ENCODE peak calls at places on chromosomes 4 and X, in ten cellular contexts. One of them, this sample, is unnamed.

GRCh38 chr4:24971192-24971591 is 58.4 kb upstream of the CCDC149 start:
- DNase-seq in CD8-positive, alpha-beta T cell: no peak
- DNase-seq in neural progenitor cell: no peak
- DNase-seq in thoracic aorta: no peak
- DNase-seq in heart left ventricle: no peak
- DNase-seq in brain microvascular endothelial cell: no peak
- DNase-seq in ovary: no peak
- DNase-seq in effector memory CD4-positive, alpha-beta T cell: no peak
- DNase-seq in CD8-positive, alpha-beta memory T cell: no peak
- DNase-seq in endodermal cell: peak; percentile 21
- DNase-seq in this sample: no peak

GRCh38 chr4:10587697-10588096 is 96.9 kb downstream of the CLNK start:
- DNase-seq in ovary: no peak
- DNase-seq in CD8-positive, alpha-beta memory T cell: peak; percentile 29
- DNase-seq in thoracic aorta: no peak
- DNase-seq in brain microvascular endothelial cell: no peak
- DNase-seq in effector memory CD4-positive, alpha-beta T cell: no peak
- DNase-seq in heart left ventricle: no peak
- DNase-seq in CD8-positive, alpha-beta T cell: peak; percentile 34
- DNase-seq in endodermal cell: no peak
- DNase-seq in neural progenitor cell: no peak
- DNase-seq in this sample: no peak

GRCh38 chr4:64911846-64912245 is 502.6 kb upstream of the TECRL start:
- DNase-seq in CD8-positive, alpha-beta memory T cell: no peak
- DNase-seq in endodermal cell: peak; percentile 65
- DNase-seq in thoracic aorta: no peak
- DNase-seq in heart left ventricle: no peak
- DNase-seq in brain microvascular endothelial cell: no peak
- DNase-seq in CD8-positive, alpha-beta T cell: no peak
- DNase-seq in ovary: no peak
- DNase-seq in neural progenitor cell: peak; percentile 52
- DNase-seq in effector memory CD4-positive, alpha-beta T cell: no peak
- DNase-seq in this sample: no peak

GRCh38 chr4:186765138-186765537 is 41.5 kb upstream of the FAT1 start:
- DNase-seq in CD8-positive, alpha-beta memory T cell: no peak
- DNase-seq in CD8-positive, alpha-beta T cell: no peak
- DNase-seq in heart left ventricle: no peak
- DNase-seq in endodermal cell: peak; percentile 66
- DNase-seq in effector memory CD4-positive, alpha-beta T cell: no peak
- DNase-seq in ovary: no peak
- DNase-seq in neural progenitor cell: peak; percentile 27
- DNase-seq in brain microvascular endothelial cell: no peak
- DNase-seq in thoracic aorta: no peak
- DNase-seq in this sample: no peak

GRCh38 chrX:72100824-72101351 is 30.8 kb downstream of the RTL5 start:
- DNase-seq in CD8-positive, alpha-beta memory T cell: peak; percentile 87
- DNase-seq in thoracic aorta: no peak
- DNase-seq in neural progenitor cell: no peak
- DNase-seq in heart left ventricle: no peak
- DNase-seq in CD8-positive, alpha-beta T cell: peak; percentile 72
- DNase-seq in endodermal cell: no peak
- DNase-seq in brain microvascular endothelial cell: no peak
- DNase-seq in ovary: no peak
- DNase-seq in effector memory CD4-positive, alpha-beta T cell: peak; percentile 76
- DNase-seq in this sample: peak; percentile 86

GRCh38 chrX:150844016-150844415 is 54.5 kb downstream of the CD99L2 start:
- DNase-seq in thoracic aorta: no peak
- DNase-seq in endodermal cell: no peak
- DNase-seq in neural progenitor cell: no peak
- DNase-seq in heart left ventricle: no peak
- DNase-seq in CD8-positive, alpha-beta memory T cell: no peak
- DNase-seq in ovary: no peak
- DNase-seq in brain microvascular endothelial cell: no peak
- DNase-seq in effector memory CD4-positive, alpha-beta T cell: no peak
- DNase-seq in CD8-positive, alpha-beta T cell: no peak
- DNase-seq in this sample: no peak

GRCh38 chr4:67531349-67531748 is 14.0 kb downstream of the CENPC start:
- DNase-seq in heart left ventricle: no peak
- DNase-seq in CD8-positive, alpha-beta memory T cell: no peak
- DNase-seq in effector memory CD4-positive, alpha-beta T cell: no peak
- DNase-seq in neural progenitor cell: no peak
- DNase-seq in endodermal cell: no peak
- DNase-seq in ovary: no peak
- DNase-seq in CD8-positive, alpha-beta T cell: no peak
- DNase-seq in thoracic aorta: no peak
- DNase-seq in brain microvascular endothelial cell: no peak
- DNase-seq in this sample: no peak

GRCh38 chr4:70586841-70587240 is 5.2 kb upstream of the AMBN start:
- DNase-seq in thoracic aorta: no peak
- DNase-seq in ovary: no peak
- DNase-seq in endodermal cell: no peak
- DNase-seq in CD8-positive, alpha-beta T cell: no peak
- DNase-seq in effector memory CD4-positive, alpha-beta T cell: no peak
- DNase-seq in CD8-positive, alpha-beta memory T cell: no peak
- DNase-seq in heart left ventricle: no peak
- DNase-seq in neural progenitor cell: no peak
- DNase-seq in brain microvascular endothelial cell: no peak
- DNase-seq in this sample: no peak

GRCh38 chr4:40953253-40954118 is 203.7 kb downstream of the NSUN7 start:
- DNase-seq in CD8-positive, alpha-beta T cell: no peak
- DNase-seq in endodermal cell: no peak
- DNase-seq in thoracic aorta: no peak
- DNase-seq in effector memory CD4-positive, alpha-beta T cell: no peak
- DNase-seq in neural progenitor cell: peak; percentile 18
- DNase-seq in CD8-positive, alpha-beta memory T cell: no peak
- DNase-seq in brain microvascular endothelial cell: no peak
- DNase-seq in heart left ventricle: peak; percentile 64
- DNase-seq in ovary: no peak
- DNase-seq in this sample: no peak
- H3K27ac ChIP-seq in CD8-positive, alpha-beta T cell: no peak overlapping the region
- H3K27ac ChIP-seq in endodermal cell: peak overlapping the region; percentile 3
- H3K27ac ChIP-seq in thoracic aorta: peak overlapping the region; percentile 93
- H3K27ac ChIP-seq in effector memory CD4-positive, alpha-beta T cell: no peak overlapping the region
- H3K27ac ChIP-seq in neural progenitor cell: no peak overlapping the region
- H3K27ac ChIP-seq in CD8-positive, alpha-beta memory T cell: no peak overlapping the region
- H3K27ac ChIP-seq in brain microvascular endothelial cell: no peak overlapping the region
- H3K27ac ChIP-seq in heart left ventricle: peak overlapping the region; percentile 79
- H3K27ac ChIP-seq in ovary: peak overlapping the region; percentile 40
- H3K27ac ChIP-seq in this sample: no peak overlapping the region

GRCh38 chr4:159171287-159171686 is 68.4 kb downstream of the RAPGEF2 start:
- DNase-seq in thoracic aorta: no peak
- DNase-seq in brain microvascular endothelial cell: no peak
- DNase-seq in effector memory CD4-positive, alpha-beta T cell: no peak
- DNase-seq in CD8-positive, alpha-beta memory T cell: no peak
- DNase-seq in CD8-positive, alpha-beta T cell: no peak
- DNase-seq in ovary: no peak
- DNase-seq in heart left ventricle: no peak
- DNase-seq in neural progenitor cell: no peak
- DNase-seq in endodermal cell: no peak
- DNase-seq in this sample: no peak
- H3K4me3 ChIP-seq in thoracic aorta: no peak overlapping the region
- H3K4me3 ChIP-seq in brain microvascular endothelial cell: no peak overlapping the region
- H3K4me3 ChIP-seq in effector memory CD4-positive, alpha-beta T cell: no peak overlapping the region
- H3K4me3 ChIP-seq in CD8-positive, alpha-beta memory T cell: no peak overlapping the region
- H3K4me3 ChIP-seq in CD8-positive, alpha-beta T cell: no peak overlapping the region
- H3K4me3 ChIP-seq in ovary: no peak overlapping the region
- H3K4me3 ChIP-seq in heart left ventricle: no peak overlapping the region
- H3K4me3 ChIP-seq in neural progenitor cell: no peak overlapping the region
- H3K4me3 ChIP-seq in endodermal cell: no peak overlapping the region
- H3K4me3 ChIP-seq in this sample: no peak overlapping the region

GRCh38 chrX:25012793-25013592 is 2.8 kb downstream of the ARX start:
- DNase-seq in heart left ventricle: no peak
- DNase-seq in thoracic aorta: no peak
- DNase-seq in CD8-positive, alpha-beta T cell: no peak
- DNase-seq in ovary: no peak
- DNase-seq in endodermal cell: peak; percentile 83
- DNase-seq in CD8-positive, alpha-beta memory T cell: no peak
- DNase-seq in neural progenitor cell: peak; percentile 63
- DNase-seq in brain microvascular endothelial cell: no peak
- DNase-seq in effector memory CD4-positive, alpha-beta T cell: no peak
- DNase-seq in this sample: no peak
- H3K27me3 ChIP-seq in heart left ventricle: peaks cover 96% of the 10 kb centered on the region
- H3K27me3 ChIP-seq in thoracic aorta: peaks cover 1% of the 10 kb centered on the region
- H3K27me3 ChIP-seq in CD8-positive, alpha-beta T cell: no peaks in the 10 kb centered on the region
- H3K27me3 ChIP-seq in ovary: no peaks in the 10 kb centered on the region
- H3K27me3 ChIP-seq in endodermal cell: peaks cover 98% of the 10 kb centered on the region
- H3K27me3 ChIP-seq in CD8-positive, alpha-beta memory T cell: peaks cover 10% of the 10 kb centered on the region
- H3K27me3 ChIP-seq in neural progenitor cell: peaks cover 99% of the 10 kb centered on the region
- H3K27me3 ChIP-seq in brain microvascular endothelial cell: peaks cover 33% of the 10 kb centered on the region
- H3K27me3 ChIP-seq in effector memory CD4-positive, alpha-beta T cell: peaks cover 29% of the 10 kb centered on the region
- H3K27me3 ChIP-seq in this sample: peaks cover 15% of the 10 kb centered on the region

GRCh38 chr4:98517444-98518021 is 140.9 kb downstream of the TSPAN5 start:
- DNase-seq in CD8-positive, alpha-beta T cell: no peak
- DNase-seq in ovary: no peak
- DNase-seq in effector memory CD4-positive, alpha-beta T cell: no peak
- DNase-seq in endodermal cell: no peak
- DNase-seq in thoracic aorta: no peak
- DNase-seq in heart left ventricle: no peak
- DNase-seq in CD8-positive, alpha-beta memory T cell: no peak
- DNase-seq in brain microvascular endothelial cell: peak; percentile 32
- DNase-seq in neural progenitor cell: no peak
- DNase-seq in this sample: no peak

GRCh38 chr4:98514930-98515809 is 143.2 kb downstream of the TSPAN5 start:
- DNase-seq in CD8-positive, alpha-beta memory T cell: no peak
- DNase-seq in CD8-positive, alpha-beta T cell: no peak
- DNase-seq in endodermal cell: peak; percentile 63
- DNase-seq in brain microvascular endothelial cell: peak; percentile 42
- DNase-seq in thoracic aorta: no peak
- DNase-seq in effector memory CD4-positive, alpha-beta T cell: no peak
- DNase-seq in ovary: no peak
- DNase-seq in neural progenitor cell: peak; percentile 18
- DNase-seq in heart left ventricle: no peak
- DNase-seq in this sample: no peak

GRCh38 chr4:98516441-98517323 is 141.7 kb downstream of the TSPAN5 start:
- DNase-seq in brain microvascular endothelial cell: peak; percentile 33
- DNase-seq in endodermal cell: no peak
- DNase-seq in neural progenitor cell: no peak
- DNase-seq in CD8-positive, alpha-beta memory T cell: no peak
- DNase-seq in effector memory CD4-positive, alpha-beta T cell: no peak
- DNase-seq in heart left ventricle: no peak
- DNase-seq in CD8-positive, alpha-beta T cell: no peak
- DNase-seq in ovary: peak; percentile 67
- DNase-seq in thoracic aorta: no peak
- DNase-seq in this sample: no peak

GRCh38 chr4:98518555-98519267 is 139.7 kb downstream of the TSPAN5 start:
- DNase-seq in CD8-positive, alpha-beta T cell: no peak
- DNase-seq in CD8-positive, alpha-beta memory T cell: no peak
- DNase-seq in brain microvascular endothelial cell: no peak
- DNase-seq in neural progenitor cell: no peak
- DNase-seq in thoracic aorta: no peak
- DNase-seq in endodermal cell: no peak
- DNase-seq in ovary: no peak
- DNase-seq in effector memory CD4-positive, alpha-beta T cell: no peak
- DNase-seq in heart left ventricle: no peak
- DNase-seq in this sample: no peak

DNA sequence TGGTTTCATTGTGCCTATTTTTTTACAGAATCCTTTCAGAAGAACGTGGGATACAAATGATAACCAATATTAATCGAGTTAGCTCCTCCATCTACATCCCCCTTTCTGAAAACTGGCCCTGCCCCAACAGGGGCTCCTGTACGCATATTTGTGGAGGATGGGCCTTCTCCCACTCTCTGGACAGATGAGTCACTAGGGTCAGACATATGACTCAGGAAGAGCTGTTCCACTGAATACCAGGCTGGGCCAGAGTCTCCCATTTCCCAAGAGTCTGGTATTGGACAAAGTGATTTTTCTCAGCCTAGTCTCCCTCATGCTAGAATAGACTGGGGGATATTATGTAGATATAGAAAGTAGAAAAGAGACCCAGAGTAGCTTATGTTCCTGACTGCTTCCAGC is 142.4 kb downstream of the TSPAN5 start:
- DNase-seq in heart left ventricle: no peak
- DNase-seq in CD8-positive, alpha-beta T cell: no peak
- DNase-seq in CD8-positive, alpha-beta memory T cell: no peak
- DNase-seq in endodermal cell: no peak
- DNase-seq in ovary: no peak
- DNase-seq in effector memory CD4-positive, alpha-beta T cell: no peak
- DNase-seq in thoracic aorta: no peak
- DNase-seq in brain microvascular endothelial cell: peak; percentile 92
- DNase-seq in neural progenitor cell: no peak
- DNase-seq in this sample: no peak
- H3K27ac ChIP-seq in heart left ventricle: no peak overlapping the region
- H3K27ac ChIP-seq in CD8-positive, alpha-beta T cell: no peak overlapping the region
- H3K27ac ChIP-seq in CD8-positive, alpha-beta memory T cell: no peak overlapping the region
- H3K27ac ChIP-seq in endodermal cell: no peak overlapping the region
- H3K27ac ChIP-seq in ovary: no peak overlapping the region
- H3K27ac ChIP-seq in effector memory CD4-positive, alpha-beta T cell: no peak overlapping the region
- H3K27ac ChIP-seq in thoracic aorta: no peak overlapping the region
- H3K27ac ChIP-seq in brain microvascular endothelial cell: peak overlapping the region; percentile 92
- H3K27ac ChIP-seq in neural progenitor cell: no peak overlapping the region
- H3K27ac ChIP-seq in this sample: no peak overlapping the region

GRCh38 chr4:74630551-74630950 is 163.8 kb downstream of the BTC start:
- DNase-seq in effector memory CD4-positive, alpha-beta T cell: no peak
- DNase-seq in brain microvascular endothelial cell: no peak
- DNase-seq in ovary: no peak
- DNase-seq in CD8-positive, alpha-beta T cell: no peak
- DNase-seq in CD8-positive, alpha-beta memory T cell: no peak
- DNase-seq in neural progenitor cell: no peak
- DNase-seq in endodermal cell: no peak
- DNase-seq in heart left ventricle: no peak
- DNase-seq in thoracic aorta: no peak
- DNase-seq in this sample: no peak
- H3K4me3 ChIP-seq in effector memory CD4-positive, alpha-beta T cell: no peak overlapping the region
- H3K4me3 ChIP-seq in brain microvascular endothelial cell: no peak overlapping the region
- H3K4me3 ChIP-seq in ovary: no peak overlapping the region
- H3K4me3 ChIP-seq in CD8-positive, alpha-beta T cell: no peak overlapping the region
- H3K4me3 ChIP-seq in CD8-positive, alpha-beta memory T cell: no peak overlapping the region
- H3K4me3 ChIP-seq in neural progenitor cell: no peak overlapping the region
- H3K4me3 ChIP-seq in endodermal cell: no peak overlapping the region
- H3K4me3 ChIP-seq in heart left ventricle: no peak overlapping the region
- H3K4me3 ChIP-seq in thoracic aorta: no peak overlapping the region
- H3K4me3 ChIP-seq in this sample: no peak overlapping the region

GRCh38 chr4:93960916-93961315 is 132.4 kb downstream of the ATOH1 start:
- DNase-seq in brain microvascular endothelial cell: no peak
- DNase-seq in neural progenitor cell: no peak
- DNase-seq in thoracic aorta: no peak
- DNase-seq in ovary: no peak
- DNase-seq in endodermal cell: peak; percentile 44
- DNase-seq in heart left ventricle: no peak
- DNase-seq in effector memory CD4-positive, alpha-beta T cell: no peak
- DNase-seq in CD8-positive, alpha-beta memory T cell: no peak
- DNase-seq in CD8-positive, alpha-beta T cell: no peak
- DNase-seq in this sample: no peak

GRCh38 chr4:93960450-93960849 is 131.9 kb downstream of the ATOH1 start:
- DNase-seq in endodermal cell: no peak
- DNase-seq in effector memory CD4-positive, alpha-beta T cell: no peak
- DNase-seq in brain microvascular endothelial cell: no peak
- DNase-seq in CD8-positive, alpha-beta memory T cell: no peak
- DNase-seq in heart left ventricle: no peak
- DNase-seq in thoracic aorta: no peak
- DNase-seq in CD8-positive, alpha-beta T cell: no peak
- DNase-seq in neural progenitor cell: no peak
- DNase-seq in ovary: no peak
- DNase-seq in this sample: no peak
- H3K27me3 ChIP-seq in endodermal cell: no peaks in the 10 kb centered on the region
- H3K27me3 ChIP-seq in effector memory CD4-positive, alpha-beta T cell: no peaks in the 10 kb centered on the region
- H3K27me3 ChIP-seq in brain microvascular endothelial cell: no peaks in the 10 kb centered on the region
- H3K27me3 ChIP-seq in CD8-positive, alpha-beta memory T cell: no peaks in the 10 kb centered on the region
- H3K27me3 ChIP-seq in heart left ventricle: no peaks in the 10 kb centered on the region
- H3K27me3 ChIP-seq in thoracic aorta: no peaks in the 10 kb centered on the region
- H3K27me3 ChIP-seq in CD8-positive, alpha-beta T cell: no peaks in the 10 kb centered on the region
- H3K27me3 ChIP-seq in neural progenitor cell: no peaks in the 10 kb centered on the region
- H3K27me3 ChIP-seq in ovary: no peaks in the 10 kb centered on the region
- H3K27me3 ChIP-seq in this sample: no peaks in the 10 kb centered on the region

GRCh38 chrX:141469469-141469868 is 115.1 kb downstream of the SPANXA1 start:
- DNase-seq in CD8-positive, alpha-beta T cell: no peak
- DNase-seq in endodermal cell: no peak
- DNase-seq in CD8-positive, alpha-beta memory T cell: no peak
- DNase-seq in effector memory CD4-positive, alpha-beta T cell: no peak
- DNase-seq in brain microvascular endothelial cell: no peak
- DNase-seq in neural progenitor cell: no peak
- DNase-seq in ovary: no peak
- DNase-seq in heart left ventricle: no peak
- DNase-seq in thoracic aorta: no peak
- DNase-seq in this sample: no peak
- H3K27ac ChIP-seq in CD8-positive, alpha-beta T cell: no peak overlapping the region
- H3K27ac ChIP-seq in endodermal cell: no peak overlapping the region
- H3K27ac ChIP-seq in CD8-positive, alpha-beta memory T cell: no peak overlapping the region
- H3K27ac ChIP-seq in effector memory CD4-positive, alpha-beta T cell: no peak overlapping the region
- H3K27ac ChIP-seq in brain microvascular endothelial cell: peak overlapping the region; percentile 25
- H3K27ac ChIP-seq in neural progenitor cell: no peak overlapping the region
- H3K27ac ChIP-seq in ovary: no peak overlapping the region
- H3K27ac ChIP-seq in heart left ventricle: no peak overlapping the region
- H3K27ac ChIP-seq in thoracic aorta: peak overlapping the region; percentile 43
- H3K27ac ChIP-seq in this sample: no peak overlapping the region

This sample was measured in CD4-positive, alpha-beta memory T cell.